ENCODE peak calls at places on chromosome 12, in six cellular contexts. W, F, P, A, E and O are unnamed samples.

GRCh38 chr12:50650285-50650684 is 113.6 kb upstream of the ATF1 start:
- DNase-seq in W (no peak), F (no peak), P (no peak), A (no peak), E (no peak), O (no peak)

GRCh38 chr12:10941916-10942607 is 3.0 kb upstream of the TAS2R14 start:
- DNase-seq in W (no peak), F (no peak), P (no peak), A (no peak), E (peak), O (no peak)

GRCh38 chr12:100672075-100672592 is 98.7 kb downstream of the GAS2L3 start:
- DNase-seq in W (no peak), F (no peak), P (no peak), A (no peak), E (peak), O (no peak)

GRCh38 chr12:98399532-98399931 is 115.9 kb upstream of the TMPO start:
- DNase-seq in W (peak), F (no peak), P (no peak), A (no peak), E (no peak), O (peak)

GRCh38 chr12:6958609-6959375 is 7.6 kb downstream of the PTPN6 start:
- DNase-seq in W (no peak), F (no peak), P (no peak), A (peak), E (no peak), O (no peak)

GRCh38 chr12:8031872-8032241 is 659 bp upstream of the FOXJ2 start:
- DNase-seq in W (no peak), F (no peak), P (no peak), A (no peak), E (no peak), O (no peak)

GRCh38 chr12:80064269-80064668 is 35.1 kb upstream of the OTOGL start:
- DNase-seq in W (no peak), F (no peak), P (no peak), A (no peak), E (no peak), O (peak)

GRCh38 chr12:120264511-120265202 is 873 bp downstream of the PXN start:
- DNase-seq in W (no peak), F (no peak), P (no peak), A (no peak), E (peak), O (no peak)

GRCh38 chr12:12723681-12724420 is 6.7 kb downstream of the CDKN1B start:
- DNase-seq in W (peak), F (peak), P (peak), A (peak), E (peak), O (peak)

GRCh38 chr12:118514297-118514696 is 137.9 kb downstream of the SUDS3 start:
- DNase-seq in W (no peak), F (no peak), P (no peak), A (no peak), E (no peak), O (no peak)
- H3K4me3 ChIP-seq in W (no peak), F (no peak), P (no peak), A (no peak), E (no peak), O (no peak)

DNA sequence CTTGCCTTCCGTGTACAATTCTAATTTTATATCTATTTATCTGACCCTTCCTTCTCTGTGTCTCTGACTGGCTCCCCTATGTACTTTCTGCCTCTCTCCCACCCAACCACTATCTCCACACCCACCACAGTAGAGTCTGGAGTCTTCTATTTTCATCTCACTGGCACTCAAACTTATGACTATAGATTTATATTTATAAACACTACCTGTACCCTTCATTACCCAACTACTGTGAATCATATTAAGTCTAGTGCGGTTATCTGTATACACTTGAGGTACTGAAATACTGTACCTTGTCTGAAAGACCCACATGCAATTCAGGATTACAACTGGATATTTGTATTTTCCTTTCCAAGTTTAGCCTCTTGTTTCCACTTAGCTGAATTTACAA is 36.1 kb downstream of the ATP2B1 start:
- DNase-seq in W (no peak), F (no peak), P (no peak), A (no peak), E (no peak), O (no peak)
- TF ChIP-seq CTCF in W (no peak), F (no peak), P (no peak), A (no peak), E (no peak), O (no peak)

DNA sequence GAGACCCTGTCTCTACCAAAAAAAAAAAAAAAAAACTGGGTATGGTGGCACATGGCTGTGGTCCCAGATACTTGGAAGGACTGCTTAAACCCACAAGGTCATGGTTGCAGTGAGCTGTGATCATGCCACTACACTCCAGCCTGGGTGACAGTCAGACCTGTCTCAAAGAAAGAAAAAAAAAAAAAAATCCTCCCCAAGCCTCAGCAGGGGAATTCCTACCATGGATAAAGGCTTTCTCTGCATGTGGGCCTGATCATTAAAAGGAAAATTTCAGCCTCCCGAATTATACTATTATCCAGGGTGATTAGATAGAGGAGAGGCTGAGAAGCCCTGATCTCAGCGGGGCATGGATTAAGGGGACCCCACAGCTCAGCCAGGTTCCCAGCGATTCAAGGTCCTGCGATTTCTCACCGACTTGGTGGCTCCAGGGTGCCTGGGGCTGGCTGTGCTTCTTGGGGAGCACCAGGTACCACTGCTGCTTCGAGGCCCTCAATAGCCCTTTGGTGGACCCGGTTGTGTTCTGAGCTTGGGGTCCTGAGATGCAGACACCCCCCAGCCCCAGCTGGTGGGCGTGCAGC is 5.6 kb downstream of the SH2B3 start:
- DNase-seq in W (no peak), F (no peak), P (no peak), A (no peak), E (no peak), O (no peak)
- H3K4me3 ChIP-seq in W (no peak), F (no peak), P (no peak), A (no peak), E (no peak), O (no peak)

GRCh38 chr12:130819248-130819576 is 19.8 kb downstream of the STX2 start:
- DNase-seq in W (no peak), F (no peak), P (no peak), A (no peak), E (no peak), O (no peak)
- TF ChIP-seq CTCF in W (no peak), F (no peak), P (no peak), A (peak), E (peak), O (no peak)

GRCh38 chr12:115879354-115879753 is 398.1 kb downstream of the MED13L start:
- DNase-seq in W (no peak), F (no peak), P (no peak), A (no peak), E (no peak), O (no peak)

GRCh38 chr12:115882941-115883340 is 394.6 kb downstream of the MED13L start:
- DNase-seq in W (no peak), F (no peak), P (no peak), A (no peak), E (no peak), O (no peak)

GRCh38 chr12:115885040-115885439 is 392.5 kb downstream of the MED13L start:
- DNase-seq in W (no peak), F (no peak), P (no peak), A (no peak), E (no peak), O (no peak)

DNA sequence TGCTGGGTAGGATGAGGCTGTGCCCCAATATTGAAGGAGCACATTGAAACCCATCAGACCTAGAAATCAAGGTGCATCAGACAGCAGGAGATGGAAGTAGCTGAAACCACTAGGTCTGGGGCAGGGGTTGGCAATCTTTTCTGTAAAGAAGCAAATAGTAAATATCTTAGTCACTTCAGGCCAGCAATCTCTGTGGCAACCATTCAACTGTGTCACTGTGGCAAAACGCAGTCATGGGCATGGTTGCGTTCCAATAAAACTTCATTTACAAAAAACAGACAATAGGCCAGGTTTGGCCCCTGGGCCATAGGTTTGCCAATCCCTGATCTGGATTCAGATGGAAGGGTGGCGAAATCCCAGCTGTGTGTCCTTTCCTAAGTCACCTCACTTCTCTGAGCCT is 397.3 kb downstream of the MED13L start:
- DNase-seq in W (no peak), F (no peak), P (no peak), A (no peak), E (no peak), O (no peak)
- H3K4me3 ChIP-seq in W (no peak), F (no peak), P (no peak), A (no peak), E (no peak), O (no peak)

GRCh38 chr12:5489760-5490432 is 58.0 kb downstream of the NTF3 start:
- DNase-seq in W (no peak), F (no peak), P (no peak), A (no peak), E (no peak), O (peak)

GRCh38 chr12:5497329-5498058 is 65.6 kb downstream of the NTF3 start:
- DNase-seq in W (no peak), F (no peak), P (no peak), A (no peak), E (no peak), O (peak)

GRCh38 chr12:5492562-5492961 is 60.7 kb downstream of the NTF3 start:
- DNase-seq in W (no peak), F (no peak), P (no peak), A (no peak), E (no peak), O (no peak)

GRCh38 chr12:5494343-5494742 is 62.4 kb downstream of the NTF3 start:
- DNase-seq in W (no peak), F (no peak), P (no peak), A (no peak), E (no peak), O (no peak)

DNA sequence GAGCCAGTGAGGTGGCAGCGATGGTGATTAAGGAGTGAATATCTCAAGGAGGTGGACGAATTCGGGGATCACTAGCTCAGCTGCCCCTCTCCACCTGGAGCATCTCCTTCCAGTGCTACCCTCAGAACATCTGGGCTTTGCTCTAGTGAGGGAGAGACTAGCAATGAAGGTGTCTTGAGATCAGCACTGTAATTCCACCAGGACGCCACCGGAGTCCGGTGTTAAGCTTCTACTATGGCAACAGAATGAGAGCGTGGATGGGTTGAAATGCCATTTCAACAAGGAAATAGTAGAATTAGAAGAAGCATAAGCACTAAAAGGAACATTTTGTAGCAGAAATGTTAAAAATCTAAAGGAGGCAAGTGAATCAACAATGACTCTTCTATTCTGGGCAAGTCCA is 61.1 kb downstream of the NTF3 start:
- DNase-seq in W (no peak), F (no peak), P (no peak), A (no peak), E (no peak), O (no peak)
- TF ChIP-seq CTCF in W (no peak), F (no peak), P (no peak), A (no peak), E (no peak), O (no peak)

GRCh38 chr12:124179936-124180605 is 114.8 kb upstream of the RFLNA start:
- DNase-seq in W (no peak), F (no peak), P (no peak), A (no peak), E (no peak), O (no peak)
- H3K4me3 ChIP-seq in W (no peak), F (no peak), P (no peak), A (no peak), E (no peak), O (no peak)

DNA sequence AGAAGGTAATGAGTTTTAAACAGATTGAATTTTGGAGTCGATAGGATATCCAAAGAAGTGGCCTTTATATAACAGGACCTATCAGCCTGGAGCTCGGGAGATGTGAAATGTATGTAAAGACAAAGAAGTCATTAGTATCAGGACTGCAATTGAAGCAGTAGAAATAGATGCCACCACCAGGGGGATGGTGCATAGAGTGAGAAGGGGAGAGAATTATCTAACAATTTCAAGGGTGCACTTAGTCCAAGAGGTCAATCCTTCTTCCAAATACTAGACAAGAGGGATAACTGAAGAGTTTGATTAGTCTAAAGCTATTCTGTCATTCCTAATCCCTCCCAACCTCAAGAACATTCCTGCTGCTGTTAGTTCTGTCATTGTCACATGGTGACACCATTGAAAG is 127.8 kb downstream of the CFAP54 start:
- DNase-seq in W (no peak), F (no peak), P (no peak), A (no peak), E (no peak), O (no peak)
- TF ChIP-seq CTCF in W (no peak), F (no peak), P (no peak), A (no peak), E (no peak), O (no peak)